ENCODE peak calls at places on chromosome 20, in four cellular contexts. Y is HCT116, T is endodermal cell, S is GM12878. O is an unnamed sample.

GRCh38 chr20:62832212-62832922 is 15.5 kb downstream of the COL9A3 start:
- DNase-seq in S (peak; percentile 57), T (peak; percentile 88), Y (peak; percentile 51), O (peak; percentile 80)

GRCh38 chr20:20276806-20277530 is 90.9 kb upstream of the INSM1 start:
- DNase-seq in S (no peak), T (no peak), Y (no peak), O (no peak)

GRCh38 chr20:54112221-54112884 is 42.0 kb upstream of the BCAS1 start:
- DNase-seq in T (no peak), S (no peak), Y (no peak), O (no peak)

GRCh38 chr20:17806739-17807441 is 107.1 kb downstream of the BANF2 start:
- DNase-seq in Y (no peak), T (peak; percentile 72), S (no peak), O (peak; percentile 94)

GRCh38 chr20:63696311-63696627 is 183 bp upstream of the TNFRSF6B start:
- DNase-seq in T (peak; percentile 90), Y (peak; percentile 40), S (no peak), O (no peak)

GRCh38 chr20:58040447-58041290 is 187.8 kb downstream of the ANKRD60 start:
- DNase-seq in T (no peak), Y (no peak), S (no peak), O (no peak)

GRCh38 chr20:31927758-31928157 is 24.1 kb downstream of the PDRG1 start:
- DNase-seq in S (no peak), Y (no peak), T (no peak), O (no peak)

GRCh38 chr20:62489940-62490263 is 14.1 kb upstream of the GATA5 start:
- DNase-seq in Y (no peak), S (no peak), T (no peak), O (no peak)

GRCh38 chr20:61847420-61847748 is 218.3 kb downstream of the TAF4 start:
- DNase-seq in Y (no peak), T (no peak), S (no peak), O (peak; percentile 18)

GRCh38 chr20:24690408-24690807 is 221.0 kb downstream of the SYNDIG1 start:
- DNase-seq in T (peak; percentile 7), Y (no peak), S (no peak), O (peak; percentile 21)

GRCh38 chr20:51586005-51586440 is 43.5 kb upstream of the NFATC2 start:
- DNase-seq in Y (peak; percentile 63), T (peak; percentile 58), S (no peak), O (no peak)

GRCh38 chr20:63226020-63226943 is 9.4 kb upstream of the BIRC7 start:
- DNase-seq in T (peak; percentile 71), Y (no peak), S (no peak), O (peak; percentile 76)

GRCh38 chr20:61538481-61539265 is 286.6 kb downstream of the CDH4 start:
- DNase-seq in S (no peak), Y (no peak), T (no peak), O (peak; percentile 40)

GRCh38 chr20:40331699-40332098 is 357.3 kb downstream of the MAFB start:
- DNase-seq in T (no peak), Y (no peak), S (no peak), O (no peak)

GRCh38 chr20:61917459-61917858 is 148.2 kb downstream of the TAF4 start:
- DNase-seq in Y (no peak), S (no peak), T (no peak), O (no peak)

GRCh38 chr20:12054556-12054955 is 136.9 kb downstream of the BTBD3 start:
- DNase-seq in S (no peak), T (no peak), Y (no peak), O (no peak)

GRCh38 chr20:37627767-37628130 is 66.1 kb upstream of the CTNNBL1 start:
- DNase-seq in S (no peak), Y (no peak), T (no peak), O (no peak)

GRCh38 chr20:32240220-32240619 is 32.5 kb downstream of the POFUT1 start:
- DNase-seq in T (no peak), S (no peak), Y (no peak), O (no peak)

GRCh38 chr20:19771031-19771430 is 13.0 kb downstream of the RIN2 start:
- DNase-seq in Y (no peak), S (no peak), T (no peak), O (no peak)

GRCh38 chr20:44856847-44857448 is 28.6 kb upstream of the YWHAB start:
- DNase-seq in S (no peak), T (no peak), Y (no peak), O (no peak)

GRCh38 chr20:18252597-18253451 is 35.5 kb upstream of the ZNF133 start:
- DNase-seq in T (no peak), S (no peak), Y (peak; percentile 73), O (no peak)

GRCh38 chr20:63968928-63969760 is 586 bp downstream of the ZNF512B start:
- DNase-seq in Y (no peak), T (peak; percentile 73), S (no peak), O (peak; percentile 81)

GRCh38 chr20:14235355-14235754 is 102.1 kb downstream of the FLRT3 start:
- DNase-seq in Y (no peak), S (no peak), T (no peak), O (no peak)

GRCh38 chr20:23151885-23152284 is 65.8 kb upstream of the CD93 start:
- DNase-seq in Y (no peak), T (peak; percentile 32), S (no peak), O (no peak)

GRCh38 chr20:62208805-62209755 is 11.0 kb downstream of the HRH3 start:
- DNase-seq in Y (no peak), T (peak; percentile 83), S (no peak), O (peak; percentile 71)

GRCh38 chr20:32980131-32980941 is 23.9 kb downstream of the SUN5 start:
- DNase-seq in T (no peak), S (no peak), Y (no peak), O (no peak)

GRCh38 chr20:36471885-36472642 is 69.3 kb upstream of the MYL9 start:
- DNase-seq in Y (no peak), S (no peak), T (no peak), O (no peak)
- H3K4me1 ChIP-seq in Y (peaks cover 40% of the 10 kb centered on the region), S (peaks cover 36% of the 10 kb centered on the region), T (peaks cover 18% of the 10 kb centered on the region), O (peaks cover 48% of the 10 kb centered on the region)

GRCh38 chr20:47296950-47297349 is 59.5 kb downstream of the ZMYND8 start:
- DNase-seq in T (no peak), S (no peak), Y (no peak), O (no peak)
- TF ChIP-seq CTCF in T (peak; percentile 45), S (peak; percentile 24), Y (peak; percentile 69), O (no peak)

GRCh38 chr20:36154696-36155628 is at the start of gene EPB41L1:
- DNase-seq in T (peak; percentile 84), S (no peak), Y (no peak), O (peak; percentile 84)
- H3K9ac ChIP-seq in T (peak within 1 kb of the TSS; percentile 38), S (no peak within 1 kb of the TSS), Y (peak within 1 kb of the TSS; percentile 65), O (peak within 1 kb of the TSS; percentile 85)

DNA sequence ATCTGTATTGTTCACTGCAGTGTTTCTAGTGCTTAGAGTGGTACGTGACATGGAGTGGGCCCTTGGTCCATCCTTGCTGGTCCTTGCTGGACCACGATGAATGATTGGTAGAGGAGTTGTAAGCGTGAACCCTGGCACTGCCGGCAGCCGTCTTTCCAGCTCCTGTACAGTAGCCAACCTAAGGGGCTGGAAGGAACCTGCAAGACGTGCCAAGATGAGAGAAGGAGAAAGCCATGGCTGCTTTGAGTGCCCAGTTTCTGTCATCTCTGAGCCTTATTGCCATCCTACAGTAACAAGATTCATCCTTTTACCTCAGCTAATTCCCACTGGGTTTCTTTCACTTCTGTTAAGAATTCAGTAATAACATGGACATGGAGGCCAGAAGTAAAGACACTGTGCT is 5.9 kb downstream of the DHX35 start:
- DNase-seq in S (no peak), T (no peak), Y (no peak), O (no peak)
- H3K4me1 ChIP-seq in S (no peaks in the 10 kb centered on the region), T (no peaks in the 10 kb centered on the region), Y (no peaks in the 10 kb centered on the region), O (peaks cover 5% of the 10 kb centered on the region)

GRCh38 chr20:3167738-3168078 is 5.6 kb downstream of the LZTS3 start:
- DNase-seq in Y (no peak), S (no peak), T (no peak), O (no peak)

GRCh38 chr20:3168829-3169590 is 4.3 kb downstream of the LZTS3 start:
- DNase-seq in S (no peak), Y (no peak), T (peak; percentile 48), O (no peak)

GRCh38 chr20:3166913-3167342 is 6.4 kb downstream of the LZTS3 start:
- DNase-seq in Y (no peak), S (no peak), T (no peak), O (no peak)

GRCh38 chr20:3166338-3166912 is 6.8 kb upstream of the FASTKD5 start:
- DNase-seq in S (no peak), T (no peak), Y (no peak), O (no peak)

GRCh38 chr20:3168079-3168828 is 5.1 kb downstream of the LZTS3 start:
- DNase-seq in Y (no peak), T (peak; percentile 89), S (no peak), O (peak; percentile 79)
- TF ChIP-seq CTCF in Y (no peak), T (peak; percentile 46), S (no peak), O (no peak)

GRCh38 chr20:16759161-16759523 is 11.0 kb downstream of the OTOR start:
- DNase-seq in S (no peak), Y (no peak), T (no peak), O (no peak)

GRCh38 chr20:16758459-16759160 is 10.5 kb downstream of the OTOR start:
- DNase-seq in S (no peak), Y (no peak), T (no peak), O (no peak)

GRCh38 chr20:16761305-16761829 is 13.2 kb downstream of the OTOR start:
- DNase-seq in Y (peak; percentile 74), S (peak; percentile 19), T (peak; percentile 83), O (no peak)

GRCh38 chr20:16764560-16764959 is 16.4 kb downstream of the OTOR start:
- DNase-seq in S (no peak), Y (no peak), T (no peak), O (no peak)

DNA sequence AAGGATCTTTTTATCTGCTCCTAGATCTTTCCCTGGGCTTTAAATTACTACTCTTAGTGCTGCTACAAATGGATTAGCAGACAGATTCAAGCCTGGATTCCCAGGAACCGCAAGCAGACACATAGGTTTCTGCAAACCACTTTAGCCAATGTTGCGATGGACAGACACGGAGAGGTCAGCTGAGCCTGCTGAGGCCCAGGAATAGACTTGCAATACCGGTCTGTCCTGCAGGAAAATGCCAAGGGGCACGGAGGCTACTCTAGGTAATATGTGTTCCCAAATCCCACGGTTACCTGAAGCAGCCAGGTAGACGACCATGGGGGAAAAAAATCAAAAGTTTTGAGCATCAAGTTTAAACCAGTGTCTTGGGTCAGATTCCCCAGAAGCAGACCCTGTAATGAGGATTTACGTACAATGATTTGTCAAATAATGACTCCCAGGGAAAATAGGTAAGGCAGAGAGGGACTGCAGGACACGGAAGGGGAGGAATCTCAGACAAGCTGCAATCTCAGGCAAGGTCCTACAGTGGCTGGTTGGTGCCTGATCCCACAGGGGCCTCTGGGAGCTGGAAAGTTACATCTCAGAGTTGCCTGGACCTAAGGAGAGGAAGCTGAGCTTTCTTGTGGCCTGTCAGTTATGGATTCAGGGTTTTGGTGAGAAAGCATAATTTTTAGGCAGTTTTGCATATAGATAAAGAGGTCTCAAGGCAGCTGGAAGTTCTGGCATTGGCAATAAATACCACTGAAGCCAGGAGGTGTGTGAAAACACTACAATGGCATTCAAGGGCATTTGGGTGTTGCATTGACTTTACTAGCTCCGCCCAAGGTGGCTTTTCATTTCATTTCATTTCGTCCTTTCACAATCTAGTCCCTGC is 12.5 kb downstream of the OTOR start:
- DNase-seq in S (no peak), Y (no peak), T (peak; percentile 59), O (no peak)
- H3K9ac ChIP-seq in S (no peak overlapping the region), Y (no peak overlapping the region), T (no peak overlapping the region), O (peak overlapping the region; percentile 24)

DNA sequence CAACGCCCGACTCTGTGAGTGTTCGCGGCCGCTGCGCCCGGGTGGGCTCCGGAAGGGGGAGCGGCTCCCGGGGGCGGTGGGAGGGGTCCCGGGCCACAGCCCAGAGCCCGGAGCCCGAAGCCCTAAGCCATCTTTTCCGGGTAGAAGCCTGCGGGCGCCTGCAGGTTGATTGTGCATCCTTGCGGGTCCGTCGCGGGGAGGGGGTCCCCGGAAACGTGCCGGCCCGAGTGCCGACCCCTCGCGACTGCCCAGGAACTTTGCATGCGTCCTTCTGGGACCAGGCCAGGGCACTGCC is 413 bp downstream of the PTPRA start:
- DNase-seq in T (peak; percentile 86), S (no peak), Y (no peak), O (peak; percentile 84)
- H3K4me1 ChIP-seq in T (peaks cover 9% of the 10 kb centered on the region), S (peaks cover 13% of the 10 kb centered on the region), Y (peaks cover 21% of the 10 kb centered on the region), O (peaks cover 25% of the 10 kb centered on the region)

O was measured in kidney.